ENCODE peak calls at places on chromosomes 3 and 15, in nine cellular contexts. U is IMR-90, Q is uterus, I is H1, K is body of pancreas, O is prostate gland, E is ovary, A is adrenal gland, J is esophagus squamous epithelium. C is an unnamed sample. For H3K36me3, the result is how much of the 10 kb centered on the place peaks cover.

GRCh38 chr15:44584162-44584749 is 47.3 kb downstream of the EIF3J start:
- DNase-seq in U (no peak), Q (no peak), I (peak), K (peak), O (no peak), E (peak), A (peak), J (no peak), C (peak)

GRCh38 chr3:81459733-81460132 is 301.7 kb downstream of the GBE1 start:
- DNase-seq in U (no peak), Q (no peak), I (no peak), K (no peak), O (no peak), E (no peak), A (no peak), J (no peak), C (no peak)

GRCh38 chr3:146308682-146309081 is 57.8 kb upstream of the PLSCR4 start:
- DNase-seq in U (peak), Q (no peak), I (no peak), K (no peak), O (no peak), E (no peak), A (no peak), J (no peak), C (no peak)

GRCh38 chr15:70596354-70597055 is 166.9 kb downstream of the UACA start:
- DNase-seq in U (peak), Q (no peak), I (no peak), K (no peak), O (no peak), E (no peak), A (no peak), J (no peak), C (no peak)

GRCh38 chr15:70669006-70669602 is 94.3 kb downstream of the UACA start:
- DNase-seq in U (no peak), Q (no peak), I (no peak), K (no peak), O (no peak), E (no peak), A (no peak), J (no peak), C (no peak)

GRCh38 chr15:25172691-25173090 is 217.9 kb downstream of the SNRPN start:
- DNase-seq in U (no peak), Q (no peak), I (no peak), K (no peak), O (peak), E (no peak), A (no peak), J (no peak), C (no peak)

GRCh38 chr3:156533205-156533604 is 21.7 kb downstream of the SSR3 start:
- DNase-seq in U (peak), Q (no peak), I (no peak), K (no peak), O (no peak), E (no peak), A (no peak), J (no peak), C (no peak)

GRCh38 chr3:87351913-87352312 is 75.5 kb upstream of the POU1F1 start:
- DNase-seq in U (no peak), Q (no peak), I (no peak), K (no peak), O (no peak), E (no peak), A (no peak), J (no peak), C (no peak)

GRCh38 chr3:104066658-104067057 is 1300.1 kb upstream of the ALCAM start:
- DNase-seq in U (no peak), Q (no peak), I (no peak), K (no peak), O (no peak), E (no peak), A (no peak), J (no peak), C (no peak)

GRCh38 chr3:33877187-33877586 is 78.8 kb downstream of the PDCD6IP start:
- DNase-seq in U (no peak), Q (no peak), I (no peak), K (no peak), O (no peak), E (no peak), A (no peak), J (no peak), C (no peak)

GRCh38 chr3:78822741-78823140 is 945.1 kb downstream of the ROBO1 start:
- DNase-seq in U (no peak), Q (no peak), I (no peak), K (no peak), O (no peak), E (no peak), A (no peak), J (no peak), C (no peak)

GRCh38 chr3:64109438-64109837 is 86.1 kb upstream of the PSMD6 start:
- DNase-seq in U (no peak), Q (no peak), I (no peak), K (peak), O (no peak), E (no peak), A (no peak), J (no peak), C (peak)

GRCh38 chr3:44036850-44037249 is 204.8 kb upstream of the TOPAZ1 start:
- DNase-seq in U (no peak), Q (no peak), I (no peak), K (no peak), O (no peak), E (no peak), A (no peak), J (no peak), C (peak)

GRCh38 chr15:89177633-89178306 is 43.6 kb downstream of the RLBP1 start:
- DNase-seq in U (peak), Q (peak), I (no peak), K (peak), O (peak), E (peak), A (peak), J (no peak), C (peak)

GRCh38 chr15:77021803-77022381 is 27.0 kb downstream of the PSTPIP1 start:
- DNase-seq in U (peak), Q (no peak), I (no peak), K (no peak), O (no peak), E (no peak), A (no peak), J (no peak), C (no peak)

GRCh38 chr15:55060831-55061230 is 135.9 kb downstream of the RSL24D1 start:
- DNase-seq in U (no peak), Q (no peak), I (no peak), K (no peak), O (no peak), E (no peak), A (no peak), J (no peak), C (no peak)

GRCh38 chr3:141050576-141050912 is 603 bp upstream of the SPSB4 start:
- DNase-seq in U (no peak), Q (no peak), I (no peak), K (no peak), O (no peak), E (no peak), A (no peak), J (no peak), C (no peak)

GRCh38 chr3:82030932-82031331 is 269.5 kb upstream of the GBE1 start:
- DNase-seq in U (no peak), Q (no peak), I (no peak), K (no peak), O (no peak), E (peak), A (no peak), J (no peak), C (no peak)

GRCh38 chr3:99544819-99545281 is 93.5 kb upstream of the COL8A1 start:
- DNase-seq in U (peak), Q (peak), I (no peak), K (no peak), O (no peak), E (no peak), A (peak), J (no peak), C (peak)

GRCh38 chr15:88704791-88705768 is 66.3 kb downstream of the ISG20 start:
- DNase-seq in U (no peak), Q (peak), I (no peak), K (no peak), O (peak), E (peak), A (peak), J (no peak), C (peak)

GRCh38 chr3:119580148-119580760 is 962 bp downstream of the ADPRH start:
- DNase-seq in U (no peak), Q (peak), I (no peak), K (no peak), O (peak), E (peak), A (peak), J (no peak), C (peak)

GRCh38 chr3:78870484-78870883 is 897.3 kb downstream of the ROBO1 start:
- DNase-seq in U (no peak), Q (no peak), I (no peak), K (no peak), O (no peak), E (no peak), A (no peak), J (no peak), C (no peak)

GRCh38 chr3:107643038-107643883 is 120.5 kb downstream of the BBX start:
- DNase-seq in U (no peak), Q (no peak), I (no peak), K (no peak), O (no peak), E (no peak), A (no peak), J (no peak), C (no peak)
- TF ChIP-seq CTCF in U (peak), Q (no peak), I (peak), K (no peak), O (no peak), E (no peak), A (peak), J (no peak), C (no peak)

DNA sequence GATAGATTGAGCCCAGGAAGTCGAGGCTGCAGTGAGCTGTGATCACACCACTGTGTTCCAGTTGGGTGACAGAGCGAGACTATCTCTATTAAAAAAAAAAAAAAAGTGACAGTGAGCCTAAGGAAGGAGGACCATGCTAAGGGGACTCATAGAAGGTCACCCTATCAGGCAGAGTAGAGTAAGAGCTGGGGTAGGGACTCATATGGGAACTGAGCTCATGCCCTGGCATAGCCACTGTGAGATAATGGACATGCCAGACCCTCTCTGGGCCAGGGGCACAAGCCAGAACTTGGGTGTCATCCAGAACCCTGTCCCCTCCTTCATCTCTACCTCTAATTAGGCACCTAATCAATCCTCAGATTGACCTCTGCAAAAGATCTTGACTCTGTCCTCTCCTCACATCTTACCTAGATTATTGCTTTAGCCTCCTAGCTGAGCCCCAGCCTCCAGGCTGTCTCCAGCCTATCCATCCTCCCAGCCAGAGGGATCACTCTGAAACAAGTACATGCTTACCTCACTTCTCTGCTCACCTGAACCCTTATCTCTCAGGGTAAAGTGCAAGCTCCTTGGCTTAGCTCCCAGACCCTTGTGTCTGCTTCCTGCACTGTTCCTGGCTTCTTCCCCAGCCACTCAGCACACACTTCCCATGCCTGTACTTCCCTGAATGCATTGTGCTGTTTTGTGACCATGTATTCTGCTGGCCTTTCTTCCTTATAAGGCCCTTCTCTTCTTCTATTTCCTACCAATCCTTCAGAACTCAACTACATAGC is 76.4 kb downstream of the DAPK2 start:
- DNase-seq in U (no peak), Q (no peak), I (no peak), K (peak), O (no peak), E (no peak), A (no peak), J (no peak), C (peak)
- TF ChIP-seq POLR2A in U (no peak), Q (no peak), I (no peak), K (no peak), O (no peak), E (no peak), A (no peak), J (no peak), C (peak)

GRCh38 chr15:48112242-48112641 is 8.5 kb upstream of the SLC24A5 start:
- DNase-seq in U (peak), Q (no peak), I (peak), K (peak), O (no peak), E (no peak), A (peak), J (no peak), C (peak)
- H3K36me3 ChIP-seq in U (under half), Q (under half), I (under half), K (under half), O (under half), E (under half), A (under half), J (under half), C (under half)

GRCh38 chr3:133897547-133897946 is 1.9 kb upstream of the RAB6B start:
- DNase-seq in U (no peak), Q (no peak), I (no peak), K (no peak), O (no peak), E (no peak), A (no peak), J (no peak), C (no peak)

GRCh38 chr3:133905376-133905775 is 9.7 kb upstream of the RAB6B start:
- DNase-seq in U (no peak), Q (no peak), I (no peak), K (no peak), O (no peak), E (no peak), A (no peak), J (no peak), C (no peak)

GRCh38 chr3:133896002-133896761 is 500 bp upstream of the RAB6B start:
- DNase-seq in U (no peak), Q (no peak), I (no peak), K (no peak), O (no peak), E (no peak), A (no peak), J (no peak), C (peak)

GRCh38 chr3:133899309-133899708 is 3.6 kb upstream of the RAB6B start:
- DNase-seq in U (no peak), Q (no peak), I (no peak), K (no peak), O (no peak), E (no peak), A (no peak), J (no peak), C (no peak)

DNA sequence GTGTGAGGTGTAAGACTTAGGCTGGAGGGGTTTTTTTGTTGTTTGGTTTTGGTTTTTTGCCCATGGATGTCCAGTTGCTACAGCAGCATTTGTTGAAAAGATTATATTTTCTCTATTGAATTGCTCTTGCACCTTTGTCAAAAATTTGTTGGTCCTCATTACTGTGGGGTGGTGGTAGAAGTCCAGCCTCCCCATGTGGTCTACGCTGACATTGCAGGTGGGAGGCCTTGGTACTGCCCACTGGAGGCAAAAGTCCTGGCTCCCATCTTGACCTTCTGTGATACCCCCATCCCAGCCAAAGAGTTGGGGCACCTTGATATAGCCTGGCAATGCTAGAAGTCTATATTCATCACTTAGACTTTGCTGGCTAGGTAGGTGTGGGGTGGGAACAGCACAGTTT is 5.4 kb upstream of the RAB6B start:
- DNase-seq in U (no peak), Q (no peak), I (no peak), K (no peak), O (no peak), E (no peak), A (no peak), J (no peak), C (no peak)
- TF ChIP-seq CTCF in U (no peak), Q (no peak), I (peak), K (no peak), O (no peak), E (no peak), A (no peak), J (no peak), C (no peak)

DNA sequence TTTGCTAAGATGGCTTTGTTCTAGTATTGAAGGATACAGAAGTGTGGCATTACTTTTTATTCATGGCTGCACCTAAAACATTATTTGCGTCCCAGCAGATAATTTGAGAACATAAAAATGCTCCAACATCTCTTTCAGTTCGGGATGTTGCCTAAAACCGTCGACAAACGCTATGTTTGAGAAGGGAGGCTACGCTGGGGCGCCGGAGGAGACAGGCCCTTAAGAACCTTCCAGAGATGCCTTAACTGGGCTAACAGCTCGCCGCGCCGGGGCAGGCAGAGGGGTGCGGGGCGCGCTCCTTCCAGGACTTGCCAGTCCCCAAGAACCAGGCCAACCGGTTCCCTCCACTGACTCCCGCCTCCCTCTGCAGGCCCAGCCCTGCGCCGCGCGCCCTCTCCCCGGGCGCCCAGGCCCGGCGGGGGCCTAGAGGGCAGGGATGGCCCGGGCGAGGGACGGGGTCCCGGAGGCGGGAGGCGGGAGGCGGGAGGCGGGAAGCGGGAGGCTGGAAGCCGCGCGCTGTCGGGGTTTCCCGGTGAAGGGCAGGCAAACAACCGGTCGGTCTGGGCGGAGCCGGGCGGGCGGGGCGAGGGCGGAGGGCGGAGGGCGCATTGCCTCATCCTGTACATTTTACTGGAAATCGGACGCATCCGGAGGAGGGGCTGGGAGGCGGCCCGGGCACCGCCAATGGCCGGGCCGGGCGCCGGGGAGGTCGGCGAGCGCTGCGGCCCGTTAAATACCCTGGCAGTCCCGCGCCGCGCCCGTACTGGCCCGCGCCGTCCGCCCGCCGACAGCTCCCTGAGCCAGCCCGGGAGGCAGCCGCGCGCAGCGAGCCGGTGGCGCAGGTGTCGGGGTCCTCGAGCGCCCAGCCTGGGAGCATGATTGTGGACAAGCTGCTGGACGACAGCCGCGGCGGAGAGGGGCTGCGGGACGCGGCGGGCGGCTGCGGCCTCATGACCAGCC is at the start of gene NFKBIZ:
- DNase-seq in U (peak), Q (peak), I (peak), K (peak), O (peak), E (peak), A (peak), J (peak), C (peak)
- TF ChIP-seq POLR2A in U (peak), Q (peak), I (peak), K (peak), O (peak), E (peak), A (peak), J (peak), C (peak)

GRCh38 chr15:64422697-64423096 is 35.1 kb downstream of the TRIP4 start:
- DNase-seq in U (no peak), Q (no peak), I (no peak), K (no peak), O (no peak), E (no peak), A (no peak), J (no peak), C (no peak)
- H3K36me3 ChIP-seq in U (under half), Q (under half), I (under half), K (under half), O (under half), E (under half), A (under half), J (under half), C (half or more)

DNA sequence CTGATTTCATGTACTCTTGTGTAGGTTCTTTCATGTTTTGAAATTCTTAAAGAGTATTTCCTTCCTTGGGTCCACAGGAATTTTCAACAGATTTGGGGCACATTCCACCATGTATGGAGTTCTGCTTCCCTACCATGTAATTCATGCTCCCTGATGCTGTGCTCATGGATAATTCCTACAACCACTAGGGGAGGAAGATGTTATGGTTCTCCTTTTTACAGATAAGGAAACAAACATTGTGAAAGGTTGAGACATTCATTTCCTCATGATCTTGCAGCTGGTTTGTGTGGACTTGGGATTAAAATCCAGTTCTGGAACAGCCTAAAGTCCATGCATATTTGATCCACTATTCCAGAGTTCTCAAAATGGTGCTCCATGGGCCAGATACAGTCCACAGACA is 174.9 kb upstream of the FRMD4B start:
- DNase-seq in U (no peak), Q (no peak), I (no peak), K (no peak), O (no peak), E (no peak), A (no peak), J (no peak), C (no peak)
- TF ChIP-seq CTCF in U (no peak), Q (no peak), I (peak), K (no peak), O (no peak), E (no peak), A (peak), J (no peak), C (peak)

GRCh38 chr15:41331281-41331680 is 1.1 kb downstream of the OIP5 start:
- DNase-seq in U (no peak), Q (no peak), I (no peak), K (no peak), O (no peak), E (no peak), A (no peak), J (no peak), C (no peak)

GRCh38 chr15:41334293-41335120 is 1.8 kb downstream of the NUSAP1 start:
- DNase-seq in U (no peak), Q (no peak), I (no peak), K (no peak), O (no peak), E (no peak), A (no peak), J (no peak), C (no peak)

GRCh38 chr15:41336549-41336948 is 3.9 kb downstream of the NUSAP1 start:
- DNase-seq in U (no peak), Q (no peak), I (no peak), K (no peak), O (no peak), E (no peak), A (no peak), J (no peak), C (no peak)

GRCh38 chr15:41332788-41333527 is at the start of gene NUSAP1:
- DNase-seq in U (no peak), Q (no peak), I (no peak), K (no peak), O (no peak), E (no peak), A (no peak), J (no peak), C (no peak)

GRCh38 chr15:41331833-41332787 is at the start of gene OIP5:
- DNase-seq in U (peak), Q (peak), I (peak), K (peak), O (peak), E (peak), A (peak), J (peak), C (peak)
- TF ChIP-seq POLR2A in U (peak), Q (peak), I (peak), K (no peak), O (no peak), E (no peak), A (no peak), J (no peak), C (no peak)

GRCh38 chr15:40198364-40199085 is 37.7 kb downstream of the BUB1B start:
- DNase-seq in U (no peak), Q (no peak), I (no peak), K (no peak), O (no peak), E (no peak), A (no peak), J (no peak), C (no peak)

GRCh38 chr15:40204100-40204499 is 34.8 kb upstream of the PAK6 start:
- DNase-seq in U (no peak), Q (no peak), I (no peak), K (no peak), O (no peak), E (no peak), A (no peak), J (no peak), C (no peak)
- H3K36me3 ChIP-seq in U (under half), Q (under half), I (half or more), K (under half), O (under half), E (under half), A (under half), J (under half), C (under half)

C was measured in thyroid gland.